ENCODE peak calls at places on chromosomes 7 and 10, in seven cellular contexts. F, N, D, I, H, X and R are unnamed samples.

GRCh38 chr10:11106621-11107374 is 89.1 kb downstream of the CELF2 start:
- DNase-seq in F (no peak), N (no peak), D (no peak), I (no peak), H (no peak), X (no peak), R (no peak)

GRCh38 chr7:134768243-134768642 is 11.2 kb upstream of the CALD1 start:
- DNase-seq in F (no peak), N (no peak), D (no peak), I (no peak), H (no peak), X (no peak), R (no peak)

GRCh38 chr7:116776046-116776445 is 86.3 kb upstream of the CAPZA2 start:
- DNase-seq in F (no peak), N (no peak), D (no peak), I (no peak), H (no peak), X (no peak), R (no peak)

GRCh38 chr7:86911703-86912102 is 147.8 kb downstream of the ELAPOR2 start:
- DNase-seq in F (peak; percentile 14), N (no peak), D (no peak), I (no peak), H (no peak), X (no peak), R (no peak)

GRCh38 chr10:88889559-88890337 is 9.7 kb downstream of the STAMBPL1 start:
- DNase-seq in F (no peak), N (no peak), D (no peak), I (no peak), H (no peak), X (no peak), R (no peak)

GRCh38 chr7:99975782-99976521 is at the start of gene AZGP1:
- DNase-seq in F (no peak), N (no peak), D (peak; percentile 4), I (no peak), H (no peak), X (no peak), R (no peak)

GRCh38 chr10:11036424-11037011 is 18.8 kb downstream of the CELF2 start:
- DNase-seq in F (peak; percentile 35), N (peak; percentile 62), D (peak; percentile 76), I (peak; percentile 50), H (peak; percentile 50), X (peak; percentile 29), R (no peak)

GRCh38 chr7:117283371-117283770 is 39.5 kb downstream of the WNT2 start:
- DNase-seq in F (no peak), N (peak; percentile 93), D (peak; percentile 31), I (peak; percentile 87), H (no peak), X (peak; percentile 97), R (no peak)

GRCh38 chr7:157517782-157518513 is 181.1 kb downstream of the DNAJB6 start:
- DNase-seq in F (no peak), N (no peak), D (no peak), I (no peak), H (no peak), X (no peak), R (no peak)

GRCh38 chr7:129522088-129522970 is 20.0 kb downstream of the SMKR1 start:
- DNase-seq in F (no peak), N (no peak), D (no peak), I (peak; percentile 16), H (peak; percentile 81), X (no peak), R (no peak)

GRCh38 chr7:157667731-157668130 is 330.9 kb downstream of the DNAJB6 start:
- DNase-seq in F (no peak), N (no peak), D (no peak), I (no peak), H (no peak), X (no peak), R (no peak)

GRCh38 chr10:81820418-81820817 is 54.6 kb upstream of the NRG3 start:
- DNase-seq in F (no peak), N (no peak), D (no peak), I (peak; percentile 16), H (no peak), X (no peak), R (no peak)

GRCh38 chr7:132149801-132150310 is 426.4 kb downstream of the PLXNA4 start:
- DNase-seq in F (no peak), N (no peak), D (no peak), I (no peak), H (no peak), X (no peak), R (no peak)

GRCh38 chr10:132322621-132323048 is 9.4 kb upstream of the LRRC27 start:
- DNase-seq in F (no peak), N (peak; percentile 30), D (peak; percentile 80), I (peak; percentile 80), H (no peak), X (no peak), R (no peak)

GRCh38 chr7:26910221-26910620 is 45.8 kb upstream of the SKAP2 start:
- DNase-seq in F (no peak), N (peak; percentile 36), D (peak; percentile 62), I (peak; percentile 82), H (peak; percentile 51), X (peak; percentile 9), R (no peak)

GRCh38 chr10:44745920-44746319 is 165.2 kb upstream of the TMEM72 start:
- DNase-seq in F (no peak), N (no peak), D (no peak), I (no peak), H (no peak), X (no peak), R (no peak)

GRCh38 chr10:119310807-119311206 is 103.4 kb downstream of the GRK5 start:
- DNase-seq in F (no peak), N (no peak), D (no peak), I (no peak), H (no peak), X (no peak), R (no peak)

GRCh38 chr7:133562617-133563016 is 309.7 kb downstream of the EXOC4 start:
- DNase-seq in F (no peak), N (peak; percentile 41), D (peak; percentile 21), I (no peak), H (no peak), X (peak; percentile 80), R (no peak)

GRCh38 chr7:143415696-143416095 is 7.0 kb upstream of the EPHA1 start:
- DNase-seq in F (no peak), N (peak; percentile 56), D (no peak), I (no peak), H (no peak), X (peak; percentile 62), R (no peak)

GRCh38 chr7:87517136-87517805 is 41.8 kb upstream of the ABCB4 start:
- DNase-seq in F (no peak), N (peak; percentile 0), D (no peak), I (peak; percentile 12), H (no peak), X (peak; percentile 62), R (no peak)

GRCh38 chr7:151493083-151493482 is 26.6 kb downstream of the RHEB start:
- DNase-seq in F (peak; percentile 60), N (no peak), D (no peak), I (no peak), H (no peak), X (no peak), R (no peak)
- H3K4me2 ChIP-seq in F (no peak overlapping the region), N (no peak overlapping the region), D (no peak overlapping the region), I (no peak overlapping the region), H (no peak overlapping the region), X (peak overlapping the region; percentile 31), R (no peak overlapping the region)

GRCh38 chr10:73495884-73496674 is at the start of gene PPP3CB:
- DNase-seq in F (no peak), N (peak; percentile 97), D (peak; percentile 98), I (peak; percentile 98), H (peak; percentile 95), X (peak; percentile 98), R (peak; percentile 76)

GRCh38 chr10:73494213-73494612 is 1.6 kb downstream of the PPP3CB start:
- DNase-seq in F (no peak), N (no peak), D (no peak), I (peak; percentile 7), H (no peak), X (no peak), R (no peak)

GRCh38 chr10:73495226-73495883 is 469 bp downstream of the PPP3CB start:
- DNase-seq in F (peak; percentile 98), N (peak; percentile 87), D (peak; percentile 89), I (peak; percentile 90), H (no peak), X (peak; percentile 84), R (peak; percentile 74)

GRCh38 chr10:73494877-73495225 is 973 bp downstream of the PPP3CB start:
- DNase-seq in F (no peak), N (no peak), D (peak; percentile 18), I (no peak), H (no peak), X (peak; percentile 14), R (no peak)

DNA sequence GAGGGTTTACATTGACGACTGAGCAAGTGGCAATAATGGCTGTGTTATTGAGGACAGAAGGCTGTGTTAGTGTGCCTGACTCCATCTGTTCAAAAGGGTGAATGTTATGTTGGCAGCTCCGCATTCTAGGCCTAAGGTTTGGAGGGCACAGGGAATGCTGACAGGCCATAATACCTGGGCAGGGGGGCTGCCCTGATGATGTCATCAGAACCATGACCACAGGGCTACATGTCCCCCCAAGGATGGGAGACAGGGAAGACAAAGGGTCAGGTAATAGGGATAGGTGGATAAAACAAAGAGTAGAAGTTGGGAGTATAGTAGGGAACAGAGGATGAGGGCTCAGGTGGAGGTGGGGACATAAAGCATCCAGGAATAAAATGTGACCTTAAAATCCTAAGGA is 1.8 kb upstream of the PPP3CB start:
- DNase-seq in F (no peak), N (no peak), D (no peak), I (no peak), H (no peak), X (no peak), R (no peak)
- H3K4me2 ChIP-seq in F (no peak overlapping the region), N (no peak overlapping the region), D (no peak overlapping the region), I (no peak overlapping the region), H (no peak overlapping the region), X (no peak overlapping the region), R (no peak overlapping the region)

DNA sequence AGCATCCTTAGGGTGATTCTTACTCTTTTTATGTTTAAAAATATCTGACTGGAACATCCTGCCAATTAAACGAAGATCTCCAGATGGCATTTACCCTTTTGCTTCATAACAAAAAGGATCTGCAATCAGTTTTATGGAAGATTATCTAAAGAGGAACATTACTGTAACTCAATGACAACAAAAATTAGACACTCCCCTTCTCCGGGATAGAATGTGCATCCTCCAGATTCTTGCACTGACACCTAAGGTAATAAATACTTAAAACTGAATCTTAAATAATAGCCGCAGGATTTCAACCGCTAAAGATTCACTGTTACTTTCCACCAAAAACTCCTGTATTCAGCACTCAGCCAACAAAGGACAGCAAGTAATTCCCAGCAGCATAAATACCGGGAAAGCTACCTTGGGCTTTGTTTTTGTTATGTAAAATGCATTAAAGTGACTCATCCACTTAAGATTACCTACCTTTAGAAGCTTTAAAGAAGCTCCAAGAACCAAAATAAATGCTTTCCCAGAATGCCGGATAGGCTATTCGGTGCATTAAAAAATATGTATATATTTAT is 1.6 kb downstream of the CACNA2D1 start:
- DNase-seq in F (no peak), N (peak; percentile 41), D (peak; percentile 25), I (peak; percentile 41), H (no peak), X (peak; percentile 42), R (no peak)
- H3K4me2 ChIP-seq in F (no peak overlapping the region), N (peak overlapping the region; percentile 72), D (peak overlapping the region; percentile 78), I (peak overlapping the region; percentile 53), H (peak overlapping the region; percentile 81), X (peak overlapping the region; percentile 95), R (peak overlapping the region; percentile 82)

DNA sequence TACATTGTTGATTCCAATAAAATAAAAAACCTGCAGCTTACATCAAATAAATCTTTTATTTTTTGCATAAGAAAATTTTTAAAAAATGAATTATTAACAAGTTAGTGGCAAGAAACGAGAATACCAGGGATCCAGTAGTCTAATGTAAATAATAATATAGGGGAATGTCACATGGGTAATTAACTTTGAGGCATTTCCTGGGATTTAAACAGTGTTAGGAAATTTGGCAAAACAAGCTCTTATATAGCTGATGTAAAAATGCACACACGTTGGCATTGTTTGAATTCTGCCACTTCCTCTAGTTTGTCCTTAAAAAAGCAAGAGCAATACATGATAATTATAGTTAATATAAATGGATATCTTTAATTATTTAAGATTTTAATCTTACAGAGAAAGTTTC is 768.6 kb downstream of the CNTNAP2 start:
- DNase-seq in F (no peak), N (no peak), D (no peak), I (no peak), H (no peak), X (no peak), R (no peak)
- H3K4me2 ChIP-seq in F (no peak overlapping the region), N (no peak overlapping the region), D (no peak overlapping the region), I (no peak overlapping the region), H (no peak overlapping the region), X (no peak overlapping the region), R (no peak overlapping the region)